ENCODE peak calls at places on chromosome 14, in eight cellular contexts. D is neuronal stem cell, B is psoas muscle, F is heart left ventricle, Z is stomach, O is testis, E is small intestine, T is tibial artery. P is an unnamed sample. For H3K4me1, the result is how much of the 10 kb centered on the place peaks cover.

GRCh38 chr14:29930283-29930682 is 2.6 kb upstream of the PRKD1 start:
- DNase-seq in D (no peak), B (no peak), F (no peak), Z (no peak), O (no peak), E (peak), T (no peak), P (no peak)

GRCh38 chr14:64966976-64967375 is 5.2 kb downstream of the RAB15 start:
- DNase-seq in D (no peak), B (no peak), F (no peak), Z (peak), O (no peak), E (no peak), T (no peak), P (no peak)

GRCh38 chr14:67650694-67651093 is 23.7 kb downstream of the VTI1B start:
- DNase-seq in D (no peak), B (no peak), F (no peak), Z (no peak), O (no peak), E (no peak), T (no peak), P (no peak)

GRCh38 chr14:94826774-94827173 is 56.9 kb upstream of the GSC start:
- DNase-seq in D (no peak), B (no peak), F (no peak), Z (no peak), O (no peak), E (no peak), T (no peak), P (no peak)

GRCh38 chr14:81303258-81303935 is 82.6 kb upstream of the GTF2A1 start:
- DNase-seq in D (no peak), B (peak), F (peak), Z (peak), O (no peak), E (peak), T (no peak), P (no peak)

GRCh38 chr14:65867333-65867732 is 454.8 kb downstream of the FUT8 start:
- DNase-seq in D (no peak), B (no peak), F (no peak), Z (no peak), O (no peak), E (no peak), T (no peak), P (no peak)

GRCh38 chr14:104883681-104884361 is 18.8 kb downstream of the CEP170B start:
- DNase-seq in D (no peak), B (peak), F (peak), Z (no peak), O (no peak), E (no peak), T (no peak), P (no peak)

GRCh38 chr14:68734231-68734732 is 58.6 kb downstream of the ZFP36L1 start:
- DNase-seq in D (no peak), B (no peak), F (no peak), Z (no peak), O (no peak), E (peak), T (no peak), P (peak)

GRCh38 chr14:60326274-60326673 is 77.3 kb downstream of the PPM1A start:
- DNase-seq in D (no peak), B (no peak), F (no peak), Z (no peak), O (no peak), E (no peak), T (no peak), P (no peak)

GRCh38 chr14:52692248-52692962 is 3.0 kb downstream of the ERO1A start:
- DNase-seq in D (no peak), B (no peak), F (no peak), Z (no peak), O (no peak), E (peak), T (no peak), P (peak)

GRCh38 chr14:102182190-102182589 is 42.5 kb downstream of the WDR20 start:
- DNase-seq in D (no peak), B (no peak), F (no peak), Z (no peak), O (no peak), E (no peak), T (no peak), P (no peak)

GRCh38 chr14:99047436-99048110 is 224.4 kb downstream of the BCL11B start:
- DNase-seq in D (peak), B (no peak), F (no peak), Z (no peak), O (no peak), E (no peak), T (no peak), P (no peak)

GRCh38 chr14:96195441-96196081 is 9.1 kb upstream of the BDKRB2 start:
- DNase-seq in D (no peak), B (no peak), F (no peak), Z (no peak), O (no peak), E (no peak), T (no peak), P (no peak)

GRCh38 chr14:105479438-105480164 is 5.0 kb downstream of the CRIP2 start:
- DNase-seq in D (no peak), B (no peak), F (no peak), Z (no peak), O (no peak), E (no peak), T (no peak), P (no peak)

GRCh38 chr14:47270715-47271114 is 404.7 kb downstream of the MDGA2 start:
- DNase-seq in D (no peak), B (no peak), F (no peak), Z (no peak), O (no peak), E (no peak), T (no peak), P (no peak)

GRCh38 chr14:30935445-30935844 is 61.1 kb downstream of the COCH start:
- DNase-seq in D (no peak), B (no peak), F (no peak), Z (no peak), O (no peak), E (no peak), T (no peak), P (no peak)

GRCh38 chr14:104387000-104387384 is 192.6 kb upstream of the C14orf180 start:
- DNase-seq in D (no peak), B (no peak), F (peak), Z (no peak), O (no peak), E (no peak), T (peak), P (no peak)

GRCh38 chr14:75294649-75295033 is 16.0 kb downstream of the FOS start:
- DNase-seq in D (no peak), B (no peak), F (no peak), Z (no peak), O (no peak), E (no peak), T (no peak), P (no peak)

GRCh38 chr14:94650444-94650775 is 38.2 kb downstream of the SERPINA3 start:
- DNase-seq in D (no peak), B (no peak), F (no peak), Z (no peak), O (no peak), E (no peak), T (no peak), P (no peak)

GRCh38 chr14:69107407-69108003 is 45.4 kb downstream of the DCAF5 start:
- DNase-seq in D (no peak), B (no peak), F (no peak), Z (peak), O (peak), E (peak), T (no peak), P (no peak)

GRCh38 chr14:75527449-75528163 is 5.3 kb downstream of the BATF start:
- DNase-seq in D (no peak), B (no peak), F (no peak), Z (no peak), O (no peak), E (no peak), T (no peak), P (no peak)

GRCh38 chr14:104820669-104821228 is 19.8 kb downstream of the ZBTB42 start:
- DNase-seq in D (no peak), B (no peak), F (no peak), Z (peak), O (peak), E (peak), T (peak), P (no peak)

DNA sequence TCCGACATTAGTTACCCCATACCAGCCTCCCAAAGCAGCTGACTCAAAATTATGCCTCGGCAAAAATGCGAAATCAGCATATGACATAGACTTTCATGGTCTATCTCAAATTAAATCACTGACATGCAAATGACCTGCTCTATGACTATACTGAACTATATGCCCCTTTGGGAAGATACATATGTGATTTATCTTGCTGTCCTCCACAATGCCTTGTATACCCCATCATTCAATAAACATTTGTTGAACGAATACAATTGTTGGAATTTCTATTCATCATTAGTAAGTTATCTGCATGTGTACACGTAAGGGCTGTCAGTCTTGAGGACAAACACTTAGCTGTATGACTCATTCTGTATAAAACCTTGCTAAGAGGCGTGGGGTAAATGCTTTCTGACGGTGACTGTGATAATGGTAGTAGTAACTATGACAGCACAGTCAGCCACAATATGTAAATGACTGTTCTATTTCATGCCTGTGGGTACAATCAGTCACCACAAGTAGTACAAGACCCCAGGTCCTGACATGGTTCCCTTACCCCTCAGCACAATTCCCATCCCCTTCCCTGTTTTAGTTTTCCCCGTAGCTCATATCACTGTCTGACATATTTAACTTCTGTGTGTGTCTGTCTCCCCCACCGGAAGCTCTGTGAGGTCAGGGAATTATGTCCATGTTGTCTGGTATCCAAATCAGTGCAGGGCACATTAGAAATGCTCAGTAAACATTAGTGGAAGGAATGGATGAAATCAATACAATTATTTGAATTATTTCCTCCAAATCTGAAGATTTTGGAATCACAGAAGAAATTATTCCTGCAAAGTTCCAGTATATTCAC is 42.8 kb downstream of the STXBP6 start:
- DNase-seq in D (no peak), B (no peak), F (no peak), Z (no peak), O (no peak), E (peak), T (no peak), P (no peak)
- H3K4me1 ChIP-seq in D (under half), B (under half), F (under half), Z (under half), O (under half), E (under half), T (under half), P (under half)

GRCh38 chr14:89370781-89371180 is 46.3 kb downstream of the FOXN3 start:
- DNase-seq in D (no peak), B (no peak), F (no peak), Z (no peak), O (no peak), E (no peak), T (no peak), P (no peak)
- H3K27ac ChIP-seq in D (no peak), B (peak), F (peak), Z (peak), O (no peak), E (no peak), T (no peak), P (no peak)

GRCh38 chr14:91869556-91869955 is 2.2 kb upstream of the TC2N start:
- DNase-seq in D (no peak), B (no peak), F (no peak), Z (no peak), O (no peak), E (no peak), T (no peak), P (no peak)
- H3K4me3 ChIP-seq in D (no peak), B (no peak), F (no peak), Z (no peak), O (no peak), E (no peak), T (no peak), P (peak)

DNA sequence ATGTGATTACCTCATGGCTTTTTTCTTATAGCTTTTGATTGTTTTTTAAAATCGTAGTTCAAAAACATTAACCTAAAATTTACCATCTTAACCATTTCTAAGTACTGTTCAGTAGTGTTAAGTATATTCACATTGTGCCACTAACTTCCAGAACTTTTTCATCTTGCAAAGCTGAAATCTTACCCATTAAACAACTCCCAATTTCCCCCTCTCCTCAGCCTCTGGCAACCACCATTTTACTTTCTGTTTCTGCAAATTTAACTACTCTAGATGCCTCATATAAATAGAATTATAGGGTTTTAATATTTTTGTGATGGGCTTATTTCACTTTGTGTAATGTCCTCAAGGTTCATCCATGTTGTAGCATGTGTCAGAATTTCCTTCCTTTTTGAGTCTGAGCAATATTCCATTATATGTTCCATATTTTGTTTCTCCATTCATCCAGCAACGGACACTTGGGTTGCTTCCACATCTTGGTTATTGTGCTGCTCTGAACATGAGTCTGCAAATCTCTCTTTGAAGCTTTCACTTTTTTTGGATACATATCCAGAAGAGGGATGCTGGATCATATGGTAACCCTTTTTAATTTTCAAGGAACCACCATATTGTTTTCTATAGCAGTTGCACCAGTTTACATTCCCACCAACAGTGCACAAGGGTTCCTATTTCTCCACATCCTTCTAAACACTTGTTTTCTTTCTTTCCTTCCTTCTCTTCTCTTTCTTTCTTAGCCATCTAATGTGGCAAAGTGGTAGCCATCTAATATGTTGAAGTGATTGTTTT is 5.0 kb downstream of the HIF1A start:
- DNase-seq in D (no peak), B (no peak), F (no peak), Z (no peak), O (no peak), E (no peak), T (no peak), P (no peak)
- H3K4me1 ChIP-seq in D (under half), B (under half), F (under half), Z (half or more), O (under half), E (under half), T (under half), P (half or more)

P was measured in CD8-positive, alpha-beta T cell.